ENCODE peak calls at places on chromosomes 5 and 9, in five cellular contexts. C is PC-9; B is central memory CD8-positive, alpha-beta T cell; V is ecto neural progenitor cell; K is frontal cortex. G is an unnamed sample.

GRCh38 chr9:126403451-126403850 is 76.8 kb downstream of the MVB12B start:
- DNase-seq in B (no peak), V (no peak), K (no peak), C (no peak), G (no peak)

GRCh38 chr9:11312976-11313375 is 700.2 kb upstream of the PTPRD start:
- DNase-seq in K (no peak), V (no peak), B (no peak), C (no peak), G (no peak)

GRCh38 chr5:96721351-96721970 is 59.3 kb downstream of the CAST start:
- DNase-seq in C (no peak), B (no peak), K (no peak), V (no peak), G (no peak)

GRCh38 chr5:143435207-143435657 is 31.7 kb upstream of the NR3C1 start:
- DNase-seq in V (no peak), K (no peak), B (no peak), C (no peak), G (no peak)

GRCh38 chr9:70761139-70761538 is 346.7 kb upstream of the KLF9 start:
- DNase-seq in K (no peak), V (no peak), B (no peak), C (no peak), G (no peak)

GRCh38 chr5:5418764-5419163 is 3.7 kb upstream of the ICE1 start:
- DNase-seq in V (no peak), C (no peak), B (no peak), K (no peak), G (no peak)

GRCh38 chr9:80873861-80874260 is 815.5 kb downstream of the TLE1 start:
- DNase-seq in K (no peak), V (no peak), C (no peak), B (no peak), G (no peak)

GRCh38 chr9:101387871-101388506 is 3.2 kb upstream of the BAAT start:
- DNase-seq in B (no peak), C (no peak), K (no peak), V (no peak), G (no peak)

G was measured in type B pancreatic cell.